ENCODE peak calls at places on chromosome 3, in four cellular contexts. A is breast epithelium, K is K562, G is A549. R is an unnamed sample.

GRCh38 chr3:16606398-16606797 is 1.2 kb upstream of the DAZL start:
- DNase-seq in A (no peak), K (no peak), G (no peak), R (no peak)

GRCh38 chr3:81308296-81308695 is 453.1 kb downstream of the GBE1 start:
- DNase-seq in A (no peak), K (no peak), G (no peak), R (no peak)

GRCh38 chr3:65534825-65535224 is 503.9 kb downstream of the MAGI1 start:
- DNase-seq in A (no peak), K (no peak), G (no peak), R (no peak)

GRCh38 chr3:17551333-17551732 is 191.1 kb downstream of the TBC1D5 start:
- DNase-seq in A (no peak), K (no peak), G (no peak), R (no peak)

GRCh38 chr3:140617135-140617534 is 60.7 kb upstream of the TRIM42 start:
- DNase-seq in A (no peak), K (no peak), G (no peak), R (no peak)

GRCh38 chr3:11844891-11845290 is 1.8 kb downstream of the TAMM41 start:
- DNase-seq in A (no peak), K (no peak), G (no peak), R (no peak)

GRCh38 chr3:77699292-77699691 is 659.4 kb downstream of the ROBO2 start:
- DNase-seq in A (no peak), K (no peak), G (no peak), R (no peak)

GRCh38 chr3:170740726-170741591 is 129.0 kb downstream of the RPL22L1 start:
- DNase-seq in A (peak), K (no peak), G (peak), R (no peak)

GRCh38 chr3:127986803-127987202 is 65.4 kb upstream of the SEC61A1 start:
- DNase-seq in A (no peak), K (no peak), G (no peak), R (no peak)

GRCh38 chr3:177437513-177438337 is 240.4 kb upstream of the TBL1XR1 start:
- DNase-seq in A (no peak), K (no peak), G (no peak), R (no peak)

GRCh38 chr3:8778475-8778874 is 9.1 kb upstream of the OXTR start:
- DNase-seq in A (no peak), K (no peak), G (no peak), R (no peak)

GRCh38 chr3:150759947-150760346 is 3.0 kb downstream of the SIAH2 start:
- DNase-seq in A (no peak), K (no peak), G (no peak), R (no peak)

GRCh38 chr3:25071846-25072245 is 356.2 kb upstream of the RARB start:
- DNase-seq in A (no peak), K (no peak), G (no peak), R (no peak)

GRCh38 chr3:69276884-69277283 is 109.0 kb downstream of the FRMD4B start:
- DNase-seq in A (no peak), K (no peak), G (no peak), R (no peak)

R was measured in WTC11.